ENCODE peak calls at places on chromosomes 6 and 20, in seven cellular contexts. One of them, this sample, is unnamed.

GRCh38 chr20:53576586-53577318 is 16.9 kb downstream of the ZNF217 start:
- DNase-seq in HEK293T: no peak
- DNase-seq in WTC11: no peak
- DNase-seq in HepG2: no peak
- DNase-seq in H1: no peak
- DNase-seq in K562: no peak
- DNase-seq in GM12878: no peak
- DNase-seq in this sample: no peak

GRCh38 chr6:112636650-112637260 is 289.6 kb downstream of the RFPL4B start:
- DNase-seq in HepG2: no peak
- DNase-seq in K562: no peak
- DNase-seq in HEK293T: no peak
- DNase-seq in WTC11: no peak
- DNase-seq in GM12878: no peak
- DNase-seq in H1: no peak
- DNase-seq in this sample: no peak

GRCh38 chr6:84249724-84250123 is 22.3 kb upstream of the CEP162 start:
- DNase-seq in GM12878: no peak
- DNase-seq in WTC11: no peak
- DNase-seq in K562: no peak
- DNase-seq in HEK293T: no peak
- DNase-seq in HepG2: no peak
- DNase-seq in H1: no peak
- DNase-seq in this sample: no peak

GRCh38 chr6:130734161-130734560 is 93.0 kb upstream of the SMLR1 start:
- DNase-seq in K562: no peak
- DNase-seq in GM12878: no peak
- DNase-seq in HepG2: no peak
- DNase-seq in HEK293T: no peak
- DNase-seq in H1: no peak
- DNase-seq in WTC11: no peak
- DNase-seq in this sample: no peak

GRCh38 chr6:1672379-1672778 is 62.7 kb downstream of the FOXC1 start:
- DNase-seq in H1: no peak
- DNase-seq in WTC11: no peak
- DNase-seq in HepG2: no peak
- DNase-seq in GM12878: no peak
- DNase-seq in K562: no peak
- DNase-seq in HEK293T: no peak
- DNase-seq in this sample: no peak

GRCh38 chr20:37295595-37295994 is 6.1 kb downstream of the MANBAL start:
- DNase-seq in H1: no peak
- DNase-seq in K562: no peak
- DNase-seq in HEK293T: no peak
- DNase-seq in WTC11: no peak
- DNase-seq in GM12878: no peak
- DNase-seq in HepG2: no peak
- DNase-seq in this sample: no peak

GRCh38 chr20:26208296-26209091 is 511.8 kb upstream of the ZNF337 start:
- DNase-seq in WTC11: peak
- DNase-seq in GM12878: no peak
- DNase-seq in K562: no peak
- DNase-seq in H1: peak
- DNase-seq in HEK293T: peak
- DNase-seq in HepG2: no peak
- DNase-seq in this sample: no peak

GRCh38 chr20:10332656-10333421 is 101.2 kb downstream of the MKKS start:
- DNase-seq in HEK293T: no peak
- DNase-seq in H1: no peak
- DNase-seq in K562: no peak
- DNase-seq in WTC11: no peak
- DNase-seq in HepG2: no peak
- DNase-seq in GM12878: no peak
- DNase-seq in this sample: no peak

GRCh38 chr6:36657942-36658544 is 20.5 kb upstream of the CDKN1A start:
- DNase-seq in HepG2: no peak
- DNase-seq in GM12878: no peak
- DNase-seq in K562: no peak
- DNase-seq in WTC11: no peak
- DNase-seq in HEK293T: no peak
- DNase-seq in H1: no peak
- DNase-seq in this sample: no peak

GRCh38 chr6:45966340-45966739 is 49.3 kb downstream of the CLIC5 start:
- DNase-seq in K562: no peak
- DNase-seq in HepG2: no peak
- DNase-seq in HEK293T: no peak
- DNase-seq in H1: no peak
- DNase-seq in GM12878: no peak
- DNase-seq in WTC11: no peak
- DNase-seq in this sample: no peak

GRCh38 chr6:84652356-84653026 is 111.9 kb downstream of the TBX18 start:
- DNase-seq in H1: no peak
- DNase-seq in K562: no peak
- DNase-seq in HepG2: no peak
- DNase-seq in WTC11: no peak
- DNase-seq in HEK293T: no peak
- DNase-seq in GM12878: no peak
- DNase-seq in this sample: no peak

GRCh38 chr6:121430514-121431460 is 4.7 kb upstream of the GJA1 start:
- DNase-seq in GM12878: no peak
- DNase-seq in K562: no peak
- DNase-seq in WTC11: no peak
- DNase-seq in HepG2: peak
- DNase-seq in H1: no peak
- DNase-seq in HEK293T: no peak
- DNase-seq in this sample: peak

DNA sequence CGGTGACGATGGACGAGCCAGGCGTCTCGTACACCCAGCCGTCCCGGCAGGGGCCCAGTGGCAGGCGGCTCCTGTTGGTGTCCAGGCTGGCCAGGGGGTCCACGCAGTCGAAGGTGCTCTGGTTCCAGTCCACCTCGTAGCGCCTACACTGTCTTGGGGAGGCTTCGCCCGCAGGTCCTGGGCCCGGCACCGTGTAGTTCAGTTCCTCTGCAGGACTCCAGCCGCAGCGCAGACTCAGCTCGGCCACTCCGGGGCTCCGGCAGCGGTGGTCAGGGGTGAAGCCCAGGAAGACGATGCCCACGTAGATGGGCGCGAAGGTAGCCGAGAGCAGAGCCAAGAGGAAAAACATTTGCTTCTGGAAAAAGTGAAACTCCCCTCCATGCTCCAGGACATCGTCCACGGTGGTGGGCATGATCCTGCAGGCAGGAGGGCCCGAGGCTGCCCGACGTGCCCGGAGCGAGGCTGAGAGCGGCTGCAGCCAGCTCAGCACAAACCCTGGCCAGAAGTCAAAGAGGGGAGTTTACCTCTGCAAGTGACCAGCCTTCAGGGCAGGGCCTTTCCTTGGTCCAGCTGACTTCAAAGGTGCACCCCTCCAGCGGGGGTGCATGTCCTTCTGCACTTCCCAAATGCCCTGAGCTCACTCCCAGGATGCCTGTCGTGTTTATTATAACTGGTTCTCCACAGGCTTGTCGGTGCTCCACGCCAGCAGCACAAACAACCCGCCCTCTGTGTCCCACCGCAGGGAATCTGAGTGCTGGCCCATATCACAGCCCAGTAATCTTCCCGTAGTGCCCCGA is at the start of gene SLC22A2:
- DNase-seq in GM12878: no peak
- DNase-seq in HEK293T: no peak
- DNase-seq in HepG2: no peak
- DNase-seq in WTC11: no peak
- DNase-seq in K562: no peak
- DNase-seq in H1: no peak
- DNase-seq in this sample: no peak
- TF ChIP-seq SP1 in GM12878: no peak
- TF ChIP-seq SP1 in HEK293T: no peak
- TF ChIP-seq SP1 in HepG2: no peak
- TF ChIP-seq SP1 in WTC11: no peak
- TF ChIP-seq SP1 in K562: no peak
- TF ChIP-seq SP1 in H1: no peak
- TF ChIP-seq SP1 in this sample: no peak

GRCh38 chr20:34083781-34084180 is 28.3 kb downstream of the EIF2S2 start:
- DNase-seq in WTC11: no peak
- DNase-seq in HEK293T: no peak
- DNase-seq in K562: no peak
- DNase-seq in HepG2: no peak
- DNase-seq in GM12878: no peak
- DNase-seq in H1: no peak
- DNase-seq in this sample: no peak

GRCh38 chr20:34084227-34084923 is 27.7 kb downstream of the EIF2S2 start:
- DNase-seq in WTC11: no peak
- DNase-seq in GM12878: no peak
- DNase-seq in HepG2: no peak
- DNase-seq in H1: no peak
- DNase-seq in K562: no peak
- DNase-seq in HEK293T: no peak
- DNase-seq in this sample: no peak

GRCh38 chr20:34088305-34088870 is 23.7 kb downstream of the EIF2S2 start:
- DNase-seq in WTC11: no peak
- DNase-seq in HepG2: no peak
- DNase-seq in K562: no peak
- DNase-seq in HEK293T: no peak
- DNase-seq in H1: no peak
- DNase-seq in GM12878: no peak
- DNase-seq in this sample: no peak

GRCh38 chr20:34083137-34083536 is 28.9 kb downstream of the EIF2S2 start:
- DNase-seq in HEK293T: no peak
- DNase-seq in GM12878: no peak
- DNase-seq in HepG2: no peak
- DNase-seq in WTC11: no peak
- DNase-seq in K562: peak
- DNase-seq in H1: no peak
- DNase-seq in this sample: no peak

GRCh38 chr20:34085544-34086040 is 26.5 kb downstream of the EIF2S2 start:
- DNase-seq in HEK293T: no peak
- DNase-seq in GM12878: no peak
- DNase-seq in K562: peak
- DNase-seq in HepG2: no peak
- DNase-seq in H1: no peak
- DNase-seq in WTC11: no peak
- DNase-seq in this sample: no peak
- TF ChIP-seq SP1 in HEK293T: no peak
- TF ChIP-seq SP1 in GM12878: no peak
- TF ChIP-seq SP1 in K562: no peak
- TF ChIP-seq SP1 in HepG2: no peak
- TF ChIP-seq SP1 in H1: no peak
- TF ChIP-seq SP1 in WTC11: no peak
- TF ChIP-seq SP1 in this sample: no peak

GRCh38 chr6:32529697-32530429 is at the start of gene HLA-DRB5:
- DNase-seq in WTC11: no peak
- DNase-seq in GM12878: peak
- DNase-seq in H1: no peak
- DNase-seq in HepG2: no peak
- DNase-seq in HEK293T: no peak
- DNase-seq in K562: no peak
- DNase-seq in this sample: peak
- TF ChIP-seq SP1 in WTC11: no peak
- TF ChIP-seq SP1 in GM12878: no peak
- TF ChIP-seq SP1 in H1: no peak
- TF ChIP-seq SP1 in HepG2: no peak
- TF ChIP-seq SP1 in HEK293T: no peak
- TF ChIP-seq SP1 in K562: no peak
- TF ChIP-seq SP1 in this sample: no peak

GRCh38 chr6:3791526-3792212 is 40.2 kb upstream of the PXDC1 start:
- DNase-seq in WTC11: no peak
- DNase-seq in HEK293T: no peak
- DNase-seq in K562: no peak
- DNase-seq in GM12878: peak
- DNase-seq in HepG2: no peak
- DNase-seq in H1: no peak
- DNase-seq in this sample: no peak

GRCh38 chr6:3789896-3790558 is 38.5 kb upstream of the PXDC1 start:
- DNase-seq in HepG2: peak
- DNase-seq in GM12878: no peak
- DNase-seq in WTC11: no peak
- DNase-seq in H1: no peak
- DNase-seq in K562: no peak
- DNase-seq in HEK293T: no peak
- DNase-seq in this sample: no peak

GRCh38 chr6:3788408-3789017 is 37.0 kb upstream of the PXDC1 start:
- DNase-seq in WTC11: no peak
- DNase-seq in HepG2: peak
- DNase-seq in GM12878: no peak
- DNase-seq in H1: no peak
- DNase-seq in K562: no peak
- DNase-seq in HEK293T: no peak
- DNase-seq in this sample: no peak

GRCh38 chr6:3786131-3786530 is 34.6 kb upstream of the PXDC1 start:
- DNase-seq in H1: no peak
- DNase-seq in K562: no peak
- DNase-seq in HepG2: no peak
- DNase-seq in GM12878: no peak
- DNase-seq in WTC11: no peak
- DNase-seq in HEK293T: no peak
- DNase-seq in this sample: no peak

GRCh38 chr6:3789018-3789895 is 37.7 kb upstream of the PXDC1 start:
- DNase-seq in HepG2: peak
- DNase-seq in K562: no peak
- DNase-seq in HEK293T: no peak
- DNase-seq in H1: no peak
- DNase-seq in WTC11: no peak
- DNase-seq in GM12878: no peak
- DNase-seq in this sample: no peak
- TF ChIP-seq SP1 in HepG2: no peak
- TF ChIP-seq SP1 in K562: no peak
- TF ChIP-seq SP1 in HEK293T: no peak
- TF ChIP-seq SP1 in H1: no peak
- TF ChIP-seq SP1 in WTC11: no peak
- TF ChIP-seq SP1 in GM12878: no peak
- TF ChIP-seq SP1 in this sample: no peak

GRCh38 chr6:139577991-139578604 is 203.7 kb upstream of the CITED2 start:
- DNase-seq in HepG2: peak
- DNase-seq in K562: no peak
- DNase-seq in HEK293T: no peak
- DNase-seq in WTC11: no peak
- DNase-seq in H1: no peak
- DNase-seq in GM12878: no peak
- DNase-seq in this sample: no peak
- TF ChIP-seq SP1 in HepG2: no peak
- TF ChIP-seq SP1 in K562: no peak
- TF ChIP-seq SP1 in HEK293T: no peak
- TF ChIP-seq SP1 in WTC11: no peak
- TF ChIP-seq SP1 in H1: no peak
- TF ChIP-seq SP1 in GM12878: no peak
- TF ChIP-seq SP1 in this sample: no peak

GRCh38 chr6:169978615-169979161 is 227.3 kb downstream of the ERMARD start:
- DNase-seq in K562: no peak
- DNase-seq in WTC11: no peak
- DNase-seq in H1: no peak
- DNase-seq in HEK293T: no peak
- DNase-seq in GM12878: no peak
- DNase-seq in HepG2: no peak
- DNase-seq in this sample: no peak
- TF ChIP-seq SP1 in K562: no peak
- TF ChIP-seq SP1 in WTC11: no peak
- TF ChIP-seq SP1 in H1: no peak
- TF ChIP-seq SP1 in HEK293T: no peak
- TF ChIP-seq SP1 in GM12878: no peak
- TF ChIP-seq SP1 in HepG2: no peak
- TF ChIP-seq SP1 in this sample: no peak